ENCODE peak calls at places on chromosomes 2 and 18, in six cellular contexts. L is cardiac muscle cell; N is amniotic stem cell; Q is activated naive CD4-positive, alpha-beta T cell treated with anti-CD3 and anti-CD28 coated beads, Interleukin-2, amount 10 ng/mL, durations not matched to agents 7 days and 5 days; W is neural crest cell; S is GM03348. M is an unnamed sample.

GRCh38 chr2:102187191-102188150 is 648 bp downstream of the IL1RL2 start:
- DNase-seq in S (peak), Q (peak), L (peak), N (no peak), W (peak), M (no peak)

GRCh38 chr2:207792244-207792785 is 22.6 kb upstream of the FZD5 start:
- DNase-seq in Q (no peak), N (no peak), W (no peak), L (peak), S (peak), M (no peak)

GRCh38 chr2:44686561-44686960 is 254.9 kb upstream of the SIX3 start:
- DNase-seq in L (peak), Q (no peak), N (peak), S (peak), W (no peak), M (no peak)

GRCh38 chr2:134207589-134208209 is 46.2 kb upstream of the MGAT5 start:
- DNase-seq in N (no peak), S (peak), L (peak), Q (peak), W (peak), M (no peak)

GRCh38 chr18:76545433-76546281 is 50.6 kb upstream of the ZNF516 start:
- DNase-seq in L (peak), W (no peak), S (no peak), N (no peak), Q (no peak), M (no peak)

GRCh38 chr2:16113568-16114549 is 173.5 kb downstream of the MYCN start:
- DNase-seq in W (no peak), Q (no peak), L (no peak), N (no peak), S (no peak), M (no peak)

GRCh38 chr2:12718662-12719399 is 2.1 kb downstream of the TRIB2 start:
- DNase-seq in Q (peak), N (no peak), L (peak), S (peak), W (no peak), M (no peak)

GRCh38 chr2:127485694-127486071 is 40.6 kb downstream of the IWS1 start:
- DNase-seq in N (no peak), L (no peak), Q (no peak), W (no peak), S (no peak), M (no peak)

GRCh38 chr2:120934891-120935338 is 199.2 kb downstream of the GLI2 start:
- DNase-seq in Q (no peak), N (peak), W (no peak), S (peak), L (peak), M (no peak)

GRCh38 chr2:156679820-156680219 is 243.6 kb downstream of the GPD2 start:
- DNase-seq in W (no peak), L (no peak), N (no peak), S (no peak), Q (no peak), M (no peak)

GRCh38 chr2:95042472-95043271 is 17.2 kb downstream of the MAL start:
- DNase-seq in L (no peak), W (no peak), Q (no peak), S (no peak), N (no peak), M (no peak)

GRCh38 chr2:217289153-217289908 is 429.5 kb upstream of the TNP1 start:
- DNase-seq in N (no peak), S (no peak), L (no peak), Q (no peak), W (no peak), M (no peak)

GRCh38 chr2:70767094-70767698 is 804 bp downstream of the ADD2 start:
- DNase-seq in W (peak), N (no peak), Q (peak), L (no peak), S (peak), M (no peak)

GRCh38 chr2:17607379-17607778 is 66.9 kb downstream of the VSNL1 start:
- DNase-seq in N (no peak), L (no peak), S (no peak), W (no peak), Q (no peak), M (no peak)

GRCh38 chr18:61991201-61991600 is 98.4 kb upstream of the RNF152 start:
- DNase-seq in Q (no peak), S (peak), W (no peak), L (peak), N (no peak), M (no peak)

GRCh38 chr2:197993830-197994229 is 189.4 kb downstream of the PLCL1 start:
- DNase-seq in Q (no peak), S (peak), N (no peak), L (peak), W (no peak), M (no peak)

GRCh38 chr2:180366481-180366880 is 359.4 kb upstream of the CWC22 start:
- DNase-seq in L (no peak), N (no peak), S (no peak), W (no peak), Q (no peak), M (no peak)

GRCh38 chr2:55384786-55385185 is 34.9 kb downstream of the CCDC88A start:
- DNase-seq in N (no peak), Q (no peak), W (no peak), S (no peak), L (no peak), M (no peak)

GRCh38 chr2:37337636-37338280 is 6.7 kb upstream of the QPCT start:
- DNase-seq in Q (no peak), S (no peak), N (no peak), W (no peak), L (peak), M (no peak)

GRCh38 chr2:148221926-148222325 is 201.0 kb downstream of the MBD5 start:
- DNase-seq in Q (no peak), S (no peak), L (no peak), N (no peak), W (no peak), M (no peak)

GRCh38 chr18:3458952-3459853 is 9.2 kb downstream of the TGIF1 start:
- DNase-seq in L (peak), N (no peak), Q (no peak), W (no peak), S (no peak), M (no peak)

GRCh38 chr2:235191933-235192332 is 240.1 kb downstream of the SH3BP4 start:
- DNase-seq in Q (no peak), L (peak), W (no peak), N (no peak), S (peak), M (no peak)

GRCh38 chr2:65057391-65058052 is 1.3 kb downstream of the CEP68 start:
- DNase-seq in N (no peak), S (no peak), W (no peak), Q (peak), L (peak), M (peak)

GRCh38 chr2:210092791-210093190 is 78.4 kb downstream of the KANSL1L start:
- DNase-seq in W (no peak), L (no peak), Q (no peak), N (no peak), S (no peak), M (no peak)

GRCh38 chr2:53490659-53491058 is 276.9 kb upstream of the CHAC2 start:
- DNase-seq in S (peak), Q (no peak), W (no peak), L (peak), N (no peak), M (no peak)

GRCh38 chr2:30978854-30979253 is 159.4 kb downstream of the GALNT14 start:
- DNase-seq in W (no peak), L (no peak), S (no peak), N (no peak), Q (no peak), M (no peak)

GRCh38 chr2:191311627-191312026 is 66.4 kb downstream of the MYO1B start:
- DNase-seq in L (peak), W (no peak), N (no peak), Q (no peak), S (peak), M (no peak)

GRCh38 chr2:132618734-132619133 is 51.3 kb downstream of the LYPD1 start:
- DNase-seq in L (no peak), Q (no peak), W (no peak), S (no peak), N (no peak), M (no peak)

GRCh38 chr2:221562226-221562625 is 9.9 kb downstream of the EPHA4 start:
- DNase-seq in N (no peak), L (no peak), W (no peak), S (no peak), Q (no peak), M (no peak)

GRCh38 chr2:121297217-121297830 is 12.3 kb upstream of the TFCP2L1 start:
- DNase-seq in S (peak), L (peak), W (peak), N (peak), Q (no peak), M (no peak)

GRCh38 chr2:152730591-152731333 is 12.3 kb downstream of the ARL6IP6 start:
- DNase-seq in N (no peak), Q (peak), S (peak), W (no peak), L (peak), M (no peak)

GRCh38 chr2:112634153-112634873 is 11.4 kb upstream of the SLC20A1 start:
- DNase-seq in L (no peak), W (no peak), S (no peak), Q (peak), N (no peak), M (no peak)

GRCh38 chr18:74963820-74964446 is 245.0 kb downstream of the PTGR3 start:
- DNase-seq in L (peak), N (no peak), S (no peak), Q (no peak), W (no peak), M (no peak)

GRCh38 chr18:79625195-79625923 is 54.2 kb upstream of the CTDP1 start:
- DNase-seq in L (no peak), S (no peak), N (no peak), Q (no peak), W (no peak), M (no peak)

GRCh38 chr18:49565656-49566055 is 3.8 kb downstream of the LIPG start:
- DNase-seq in W (no peak), N (no peak), L (peak), Q (no peak), S (peak), M (no peak)

GRCh38 chr2:66489433-66489832 is 54.5 kb downstream of the MEIS1 start:
- DNase-seq in S (no peak), N (no peak), Q (no peak), W (no peak), L (no peak), M (no peak)